ENCODE peak calls at places on chromosomes 1 and 21, in nine cellular contexts. Q is PC-3, G is GM13976, U is fibroblast of mammary gland, O is brain microvascular endothelial cell, S is fibroblast of pulmonary artery, M is spleen, N is lower lobe of right lung, B is fibroblast of lung. X is an unnamed sample.
A peak's percentile ranks its signal among the peaks of the same experiment; 100 is the strongest.

GRCh38 chr21:27026501-27026900 is 59.6 kb upstream of the ADAMTS5 start:
- DNase-seq in S (no peak), O (no peak), U (no peak), N (no peak), B (no peak), G (no peak), Q (no peak), M (no peak), X (no peak)

GRCh38 chr21:42572906-42573495 is 59.3 kb downstream of the SLC37A1 start:
- DNase-seq in O (no peak), S (no peak), G (no peak), B (no peak), U (no peak), Q (no peak), M (peak; percentile 36), N (peak; percentile 31), X (no peak)

GRCh38 chr1:154775559-154776338 is 94.3 kb downstream of the KCNN3 start:
- DNase-seq in B (no peak), O (no peak), S (no peak), N (no peak), G (no peak), U (no peak), M (peak; percentile 33), Q (no peak), X (no peak)

GRCh38 chr1:116990612-116991151 is 10.9 kb upstream of the CD101 start:
- DNase-seq in B (peak; percentile 76), N (no peak), Q (no peak), O (peak; percentile 94), M (no peak), U (peak; percentile 99), G (no peak), S (peak; percentile 100), X (no peak)

GRCh38 chr1:207744000-207744534 is 7.8 kb upstream of the CD46 start:
- DNase-seq in O (no peak), Q (no peak), N (no peak), M (no peak), S (no peak), G (no peak), B (no peak), U (no peak), X (no peak)

GRCh38 chr1:64121766-64122385 is 81.5 kb upstream of the UBE2U start:
- DNase-seq in B (no peak), M (no peak), G (no peak), O (no peak), Q (no peak), N (no peak), U (peak; percentile 50), S (no peak), X (no peak)

GRCh38 chr1:8040586-8040985 is 14.5 kb upstream of the ERRFI1 start:
- DNase-seq in U (peak; percentile 100), Q (peak; percentile 99), N (peak; percentile 73), G (no peak), B (peak; percentile 99), M (no peak), O (peak; percentile 97), S (peak; percentile 99), X (peak; percentile 95)

GRCh38 chr1:86381223-86381622 is 14.9 kb downstream of the ODF2L start:
- DNase-seq in Q (no peak), G (no peak), N (no peak), O (no peak), S (no peak), B (no peak), U (no peak), M (no peak), X (no peak)

GRCh38 chr1:112708002-112708448 is 1.1 kb upstream of the RHOC start:
- DNase-seq in S (no peak), B (no peak), O (no peak), U (no peak), N (no peak), G (no peak), Q (no peak), M (peak; percentile 71), X (no peak)

GRCh38 chr1:164611754-164612642 is 53.0 kb downstream of the PBX1 start:
- DNase-seq in G (no peak), U (peak; percentile 66), Q (peak; percentile 93), N (no peak), S (peak; percentile 82), O (peak; percentile 84), M (no peak), B (peak; percentile 72), X (peak; percentile 74)

GRCh38 chr1:63921357-63921756 is 147.5 kb downstream of the ROR1 start:
- DNase-seq in O (no peak), N (peak; percentile 41), G (no peak), M (no peak), B (no peak), S (no peak), Q (no peak), U (no peak), X (no peak)

GRCh38 chr21:42235593-42235992 is 16.7 kb downstream of the ABCG1 start:
- DNase-seq in B (no peak), S (no peak), G (no peak), U (no peak), Q (no peak), M (peak; percentile 69), N (no peak), O (no peak), X (no peak)

GRCh38 chr1:59173721-59174120 is 123.2 kb upstream of the FGGY start:
- DNase-seq in S (peak; percentile 91), O (peak; percentile 71), Q (peak; percentile 66), N (no peak), U (peak; percentile 95), B (peak; percentile 70), M (no peak), G (no peak), X (no peak)

GRCh38 chr1:118136511-118136937 is 48.5 kb downstream of the SPAG17 start:
- DNase-seq in M (no peak), S (peak; percentile 60), G (peak; percentile 62), B (peak; percentile 82), O (peak; percentile 64), N (peak; percentile 52), U (peak; percentile 90), Q (peak; percentile 67), X (peak; percentile 55)

GRCh38 chr1:213678348-213678747 is 309.4 kb upstream of the PROX1 start:
- DNase-seq in O (no peak), S (no peak), M (no peak), B (no peak), G (no peak), U (no peak), N (no peak), Q (no peak), X (no peak)
- TF ChIP-seq CTCF in O (no peak), S (no peak), M (no peak), B (no peak), G (no peak), U (no peak), N (no peak), Q (no peak), X (no peak)

GRCh38 chr1:65577278-65577677 is 156.8 kb downstream of the LEPR start:
- DNase-seq in S (no peak), B (no peak), N (no peak), U (no peak), O (no peak), G (no peak), Q (no peak), M (no peak), X (no peak)

GRCh38 chr1:65584399-65584798 is 163.9 kb downstream of the LEPR start:
- DNase-seq in N (no peak), U (no peak), S (no peak), O (no peak), G (no peak), B (no peak), Q (no peak), M (no peak), X (no peak)

GRCh38 chr1:65581120-65581519 is 160.7 kb downstream of the LEPR start:
- DNase-seq in U (peak; percentile 2), G (no peak), O (no peak), S (peak; percentile 10), N (no peak), M (no peak), B (peak; percentile 6), Q (peak; percentile 12), X (no peak)
- TF ChIP-seq CTCF in U (peak; percentile 7), G (no peak), O (peak; percentile 52), S (peak; percentile 28), N (peak; percentile 11), M (no peak), B (peak; percentile 12), Q (peak; percentile 23), X (no peak)

DNA sequence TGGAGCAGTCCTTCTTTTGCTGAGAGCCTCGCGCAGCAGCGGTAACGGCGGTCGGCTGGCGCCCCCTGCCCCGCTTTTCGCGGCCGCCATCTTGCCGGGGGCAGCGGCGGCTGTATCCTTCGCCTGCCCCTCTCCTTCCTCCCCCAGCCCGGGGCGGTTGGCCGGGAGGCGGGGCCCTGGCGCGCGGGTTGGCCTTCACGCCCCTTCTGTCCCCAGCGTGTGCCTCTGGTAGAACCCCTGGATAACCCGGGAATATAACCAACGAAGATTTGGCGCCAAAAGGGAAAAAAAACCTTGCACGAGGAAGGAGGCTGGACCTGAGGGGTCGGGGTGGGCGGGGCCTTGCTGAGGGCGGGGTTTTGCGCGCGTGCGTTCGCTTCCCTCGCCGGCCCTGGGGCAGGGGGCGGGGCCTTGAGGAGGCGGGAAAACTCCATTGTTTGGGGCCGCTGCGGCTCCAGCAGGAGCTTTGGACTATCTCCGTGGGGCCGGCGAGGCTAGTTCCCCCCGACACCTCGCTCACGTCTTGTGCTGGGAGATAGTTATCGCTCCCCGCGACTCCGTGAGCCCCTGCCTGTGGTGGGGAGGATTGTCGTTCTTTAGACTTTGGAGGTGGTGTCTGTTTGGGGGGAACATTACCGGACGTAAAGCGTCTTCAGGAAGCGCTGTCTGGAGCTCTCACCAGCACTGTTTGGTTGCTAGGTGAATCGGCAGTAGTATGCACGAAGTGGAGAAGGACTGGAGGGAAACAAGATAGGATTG is 689 bp downstream of the NASP start:
- DNase-seq in N (peak; percentile 91), U (peak; percentile 77), O (peak; percentile 84), G (peak; percentile 92), S (peak; percentile 92), M (peak; percentile 96), B (peak; percentile 85), Q (peak; percentile 90), X (peak; percentile 83)
- TF ChIP-seq CTCF in N (no peak), U (no peak), O (peak; percentile 4), G (no peak), S (no peak), M (peak; percentile 8), B (no peak), Q (no peak), X (peak; percentile 30)

GRCh38 chr1:26831546-26832248 is 5.2 kb downstream of the ZDHHC18 start:
- DNase-seq in U (peak; percentile 41), Q (peak; percentile 72), N (no peak), M (peak; percentile 75), G (no peak), B (peak; percentile 15), S (peak; percentile 8), O (no peak), X (no peak)

GRCh38 chr1:26831059-26831458 is 4.6 kb downstream of the ZDHHC18 start:
- DNase-seq in O (no peak), Q (no peak), S (no peak), G (no peak), B (no peak), N (no peak), U (no peak), M (peak; percentile 1), X (no peak)

GRCh38 chr1:26829214-26829911 is 2.9 kb downstream of the ZDHHC18 start:
- DNase-seq in O (no peak), N (no peak), Q (no peak), U (no peak), S (no peak), B (no peak), M (peak; percentile 47), G (no peak), X (no peak)

GRCh38 chr1:26832249-26832960 is 5.9 kb downstream of the ZDHHC18 start:
- DNase-seq in M (peak; percentile 76), S (no peak), N (no peak), B (no peak), Q (no peak), O (no peak), U (no peak), G (no peak), X (no peak)

GRCh38 chr1:26833432-26834405 is 7.2 kb downstream of the ZDHHC18 start:
- DNase-seq in M (peak; percentile 97), Q (no peak), U (no peak), N (peak; percentile 76), B (no peak), S (no peak), G (peak; percentile 93), O (no peak), X (no peak)
- TF ChIP-seq CTCF in M (peak; percentile 49), Q (no peak), U (no peak), N (no peak), B (no peak), S (no peak), G (peak; percentile 10), O (no peak), X (no peak)

X was measured in RWPE2.